ENCODE peak calls at places on chromosome 1, in ten cellular contexts. One of them, this sample, is unnamed.

GRCh38 chr1:179447489-179447888 is 81.7 kb downstream of the AXDND1 start:
- DNase-seq in endothelial cell: peak
- DNase-seq in NCI-H1092: no peak
- DNase-seq in osteocyte: no peak
- DNase-seq in AG08395: no peak
- DNase-seq in C1 segment of cervical spinal cord: no peak
- DNase-seq in H7: peak
- DNase-seq in erythroblast: peak
- DNase-seq in heart left ventricle: no peak
- DNase-seq in HS-27A: no peak
- DNase-seq in this sample: no peak

GRCh38 chr1:51192213-51192843 is 43.7 kb upstream of the RNF11 start:
- DNase-seq in osteocyte: no peak
- DNase-seq in endothelial cell: peak
- DNase-seq in heart left ventricle: peak
- DNase-seq in C1 segment of cervical spinal cord: no peak
- DNase-seq in erythroblast: peak
- DNase-seq in NCI-H1092: peak
- DNase-seq in AG08395: peak
- DNase-seq in H7: peak
- DNase-seq in HS-27A: peak
- DNase-seq in this sample: peak

GRCh38 chr1:96473791-96474452 is 247.7 kb upstream of the PTBP2 start:
- DNase-seq in HS-27A: no peak
- DNase-seq in erythroblast: no peak
- DNase-seq in C1 segment of cervical spinal cord: no peak
- DNase-seq in AG08395: peak
- DNase-seq in H7: peak
- DNase-seq in osteocyte: no peak
- DNase-seq in heart left ventricle: no peak
- DNase-seq in NCI-H1092: no peak
- DNase-seq in endothelial cell: no peak
- DNase-seq in this sample: no peak

GRCh38 chr1:1260843-1261560 is 12.7 kb downstream of the UBE2J2 start:
- DNase-seq in C1 segment of cervical spinal cord: no peak
- DNase-seq in AG08395: no peak
- DNase-seq in endothelial cell: no peak
- DNase-seq in NCI-H1092: no peak
- DNase-seq in osteocyte: no peak
- DNase-seq in heart left ventricle: no peak
- DNase-seq in H7: peak
- DNase-seq in erythroblast: peak
- DNase-seq in HS-27A: no peak
- DNase-seq in this sample: no peak

GRCh38 chr1:57423135-57424131 is at the start of gene DAB1:
- DNase-seq in AG08395: peak
- DNase-seq in HS-27A: no peak
- DNase-seq in NCI-H1092: no peak
- DNase-seq in H7: peak
- DNase-seq in osteocyte: peak
- DNase-seq in C1 segment of cervical spinal cord: no peak
- DNase-seq in erythroblast: no peak
- DNase-seq in heart left ventricle: peak
- DNase-seq in endothelial cell: peak
- DNase-seq in this sample: no peak

GRCh38 chr1:160752926-160753325 is 13.9 kb downstream of the SLAMF7 start:
- DNase-seq in C1 segment of cervical spinal cord: no peak
- DNase-seq in heart left ventricle: no peak
- DNase-seq in NCI-H1092: no peak
- DNase-seq in H7: no peak
- DNase-seq in AG08395: no peak
- DNase-seq in endothelial cell: no peak
- DNase-seq in erythroblast: no peak
- DNase-seq in HS-27A: no peak
- DNase-seq in osteocyte: no peak
- DNase-seq in this sample: no peak

GRCh38 chr1:113129529-113130185 is 56.7 kb downstream of the LRIG2 start:
- DNase-seq in H7: no peak
- DNase-seq in AG08395: no peak
- DNase-seq in heart left ventricle: no peak
- DNase-seq in osteocyte: no peak
- DNase-seq in HS-27A: no peak
- DNase-seq in C1 segment of cervical spinal cord: no peak
- DNase-seq in erythroblast: no peak
- DNase-seq in endothelial cell: no peak
- DNase-seq in NCI-H1092: no peak
- DNase-seq in this sample: no peak

GRCh38 chr1:227318852-227319607 is 738 bp upstream of the CDC42BPA start:
- DNase-seq in AG08395: peak
- DNase-seq in osteocyte: peak
- DNase-seq in NCI-H1092: peak
- DNase-seq in HS-27A: no peak
- DNase-seq in H7: peak
- DNase-seq in endothelial cell: peak
- DNase-seq in heart left ventricle: peak
- DNase-seq in C1 segment of cervical spinal cord: peak
- DNase-seq in erythroblast: peak
- DNase-seq in this sample: no peak

GRCh38 chr1:10450156-10450801 is 448 bp downstream of the CORT start:
- DNase-seq in NCI-H1092: no peak
- DNase-seq in C1 segment of cervical spinal cord: no peak
- DNase-seq in endothelial cell: no peak
- DNase-seq in erythroblast: no peak
- DNase-seq in heart left ventricle: no peak
- DNase-seq in HS-27A: no peak
- DNase-seq in osteocyte: no peak
- DNase-seq in H7: peak
- DNase-seq in AG08395: no peak
- DNase-seq in this sample: no peak

GRCh38 chr1:173332026-173332425 is 124.9 kb upstream of the TNFSF4 start:
- DNase-seq in endothelial cell: no peak
- DNase-seq in C1 segment of cervical spinal cord: no peak
- DNase-seq in erythroblast: peak
- DNase-seq in NCI-H1092: no peak
- DNase-seq in AG08395: peak
- DNase-seq in heart left ventricle: peak
- DNase-seq in HS-27A: no peak
- DNase-seq in H7: no peak
- DNase-seq in osteocyte: no peak
- DNase-seq in this sample: no peak

This sample was measured in naive B cell.